ENCODE peak calls at places on chromosomes 3 and 15, in nine cellular contexts. T is EH, U is HT1080, A is GM23338, J is cardiac fibroblast, E is NCI-H1105 treated with DMSO at 0.1 percent for 48 hours, K is putamen, M is psoas muscle, Y is AG08395. Z is an unnamed sample.

GRCh38 chr15:71304681-71305080 is 189.4 kb downstream of the THSD4 start:
- DNase-seq in T (no peak), U (no peak), A (no peak), J (no peak), E (no peak), K (no peak), M (no peak), Y (no peak), Z (no peak)

GRCh38 chr3:115862099-115862498 is 238.8 kb downstream of the GAP43 start:
- DNase-seq in T (no peak), U (no peak), A (no peak), J (no peak), E (no peak), K (no peak), M (no peak), Y (no peak), Z (no peak)

GRCh38 chr3:11059090-11059798 is 66.7 kb downstream of the SLC6A1 start:
- DNase-seq in T (peak), U (peak), A (peak), J (peak), E (peak), K (peak), M (peak), Y (peak), Z (peak)

GRCh38 chr15:97745481-97746071 is 214.9 kb upstream of the ARRDC4 start:
- DNase-seq in T (peak), U (no peak), A (peak), J (peak), E (no peak), K (no peak), M (no peak), Y (no peak), Z (no peak)

GRCh38 chr15:42786978-42787377 is 50.0 kb upstream of the CDAN1 start:
- DNase-seq in T (no peak), U (no peak), A (no peak), J (no peak), E (no peak), K (no peak), M (no peak), Y (no peak), Z (no peak)

GRCh38 chr3:50620420-50620819 is 3.5 kb downstream of the MAPKAPK3 start:
- DNase-seq in T (no peak), U (no peak), A (no peak), J (no peak), E (no peak), K (peak), M (peak), Y (no peak), Z (no peak)

GRCh38 chr3:138412821-138413531 is 21.4 kb upstream of the ESYT3 start:
- DNase-seq in T (peak), U (peak), A (no peak), J (peak), E (no peak), K (peak), M (no peak), Y (peak), Z (peak)

GRCh38 chr15:70127288-70127746 is 29.6 kb upstream of the TLE3 start:
- DNase-seq in T (no peak), U (peak), A (no peak), J (peak), E (no peak), K (peak), M (no peak), Y (no peak), Z (no peak)

GRCh38 chr3:26350853-26351252 is 271.7 kb upstream of the LRRC3B start:
- DNase-seq in T (no peak), U (no peak), A (no peak), J (no peak), E (no peak), K (no peak), M (no peak), Y (no peak), Z (no peak)

GRCh38 chr3:102078864-102079808 is 229.8 kb downstream of the NFKBIZ start:
- DNase-seq in T (peak), U (no peak), A (peak), J (no peak), E (no peak), K (no peak), M (no peak), Y (no peak), Z (no peak)

GRCh38 chr15:83129791-83130190 is 22.3 kb downstream of the TM6SF1 start:
- DNase-seq in T (no peak), U (no peak), A (no peak), J (no peak), E (no peak), K (no peak), M (no peak), Y (no peak), Z (no peak)

GRCh38 chr3:174321549-174321948 is 537.6 kb upstream of the NAALADL2 start:
- DNase-seq in T (no peak), U (no peak), A (no peak), J (no peak), E (no peak), K (no peak), M (no peak), Y (no peak), Z (no peak)

GRCh38 chr15:39997031-39997430 is 42.0 kb downstream of the SRP14 start:
- DNase-seq in T (peak), U (no peak), A (no peak), J (no peak), E (no peak), K (no peak), M (no peak), Y (peak), Z (peak)

GRCh38 chr3:44058022-44058867 is 183.4 kb upstream of the TOPAZ1 start:
- DNase-seq in T (peak), U (peak), A (peak), J (peak), E (no peak), K (peak), M (no peak), Y (peak), Z (peak)